ENCODE peak calls at places on chromosomes 4 and X, in nine cellular contexts. N, A, Q, X, S, G, D, T and P are unnamed samples.
A peak's percentile ranks its signal among the peaks of the same experiment; 100 is the strongest.

GRCh38 chr4:123350191-123350544 is 46.4 kb upstream of the SPRY1 start:
- DNase-seq in G (no peak), X (no peak), T (no peak), A (no peak), S (no peak), Q (no peak), N (peak; percentile 20), D (no peak), P (no peak)

GRCh38 chr4:85774000-85774399 is 299.1 kb downstream of the ARHGAP24 start:
- DNase-seq in T (no peak), G (no peak), D (no peak), X (no peak), S (no peak), Q (no peak), A (no peak), N (no peak), P (no peak)

GRCh38 chr4:127162741-127163140 is 470.0 kb upstream of the INTU start:
- DNase-seq in N (peak; percentile 61), S (no peak), T (no peak), A (no peak), Q (no peak), X (no peak), G (peak; percentile 21), D (no peak), P (no peak)

GRCh38 chrX:153778151-153778551 is 2.7 kb upstream of the SRPK3 start:
- DNase-seq in T (no peak), S (no peak), D (no peak), A (no peak), X (no peak), G (no peak), N (no peak), Q (peak; percentile 19), P (no peak)

GRCh38 chrX:134725103-134725690 is 66.9 kb upstream of the PLAC1 start:
- DNase-seq in Q (no peak), G (no peak), X (no peak), S (no peak), D (no peak), A (no peak), N (no peak), T (no peak), P (no peak)

GRCh38 chr4:22473268-22473667 is 42.6 kb downstream of the ADGRA3 start:
- DNase-seq in N (peak; percentile 93), S (no peak), D (no peak), X (no peak), Q (no peak), G (peak; percentile 66), T (no peak), A (no peak), P (no peak)

GRCh38 chr4:48090621-48091020 is 43.4 kb downstream of the TXK start:
- DNase-seq in X (no peak), N (no peak), S (no peak), G (no peak), T (no peak), Q (no peak), A (no peak), D (no peak), P (no peak)

GRCh38 chr4:65510976-65511375 is 159.3 kb downstream of the EPHA5 start:
- DNase-seq in A (no peak), N (peak; percentile 90), D (no peak), Q (no peak), S (no peak), G (peak; percentile 76), X (no peak), T (no peak), P (no peak)

GRCh38 chr4:53478671-53479456 is 101.4 kb downstream of the FIP1L1 start:
- DNase-seq in N (peak; percentile 94), D (no peak), S (no peak), Q (no peak), G (peak; percentile 85), T (no peak), X (no peak), A (no peak), P (no peak)

GRCh38 chr4:139815646-139816601 is 150.3 kb downstream of the MGST2 start:
- DNase-seq in Q (peak; percentile 60), X (no peak), G (peak; percentile 77), T (no peak), A (peak; percentile 30), D (peak; percentile 85), S (peak; percentile 56), N (peak; percentile 89), P (no peak)

GRCh38 chr4:46390353-46391058 is 578 bp upstream of the GABRA2 start:
- DNase-seq in X (no peak), D (no peak), N (no peak), Q (no peak), T (no peak), A (no peak), S (no peak), G (no peak), P (no peak)

GRCh38 chr4:175639346-175639745 is 172.7 kb downstream of the GPM6A start:
- DNase-seq in A (no peak), Q (no peak), N (peak; percentile 5), X (no peak), S (no peak), G (no peak), T (no peak), D (no peak), P (no peak)

GRCh38 chrX:139120760-139121159 is 409.2 kb upstream of the FGF13 start:
- DNase-seq in S (no peak), X (no peak), N (peak; percentile 88), Q (no peak), G (no peak), T (no peak), A (no peak), D (no peak), P (no peak)

GRCh38 chr4:61200195-61200990 is at the start of gene ADGRL3:
- DNase-seq in D (peak; percentile 52), G (no peak), S (no peak), Q (peak; percentile 58), N (peak; percentile 60), T (no peak), A (no peak), X (no peak), P (no peak)

GRCh38 chr4:174402470-174403176 is 118.9 kb downstream of the CEP44 start:
- DNase-seq in S (no peak), X (no peak), G (no peak), N (no peak), Q (no peak), T (no peak), A (no peak), D (no peak), P (no peak)

GRCh38 chrX:23662853-23663252 is 4.4 kb upstream of the PRDX4 start:
- DNase-seq in T (peak; percentile 31), X (no peak), Q (no peak), N (peak; percentile 67), A (no peak), G (no peak), S (no peak), D (no peak), P (no peak)

GRCh38 chrX:23667239-23668177 is at the start of gene PRDX4:
- DNase-seq in X (peak; percentile 65), N (peak; percentile 81), D (peak; percentile 96), T (peak; percentile 56), A (peak; percentile 28), G (peak; percentile 78), Q (peak; percentile 93), S (peak; percentile 90), P (peak; percentile 95)

GRCh38 chrX:23666282-23666681 is 1.0 kb upstream of the PRDX4 start:
- DNase-seq in X (no peak), D (no peak), G (no peak), Q (no peak), N (no peak), S (no peak), A (no peak), T (no peak), P (peak; percentile 67)

GRCh38 chrX:23673108-23673507 is 5.8 kb downstream of the PRDX4 start:
- DNase-seq in Q (no peak), D (no peak), A (no peak), G (no peak), N (no peak), X (no peak), S (no peak), T (no peak), P (no peak)

GRCh38 chrX:23668335-23668734 is 1.0 kb downstream of the PRDX4 start:
- DNase-seq in N (no peak), X (no peak), D (no peak), G (no peak), S (no peak), A (no peak), Q (no peak), T (peak; percentile 24), P (no peak)
- H3K27ac ChIP-seq in N (peak overlapping the region; percentile 74), X (peak overlapping the region; percentile 85), D (no peak overlapping the region), G (peak overlapping the region; percentile 36), S (peak overlapping the region; percentile 78), A (no peak overlapping the region), Q (no peak overlapping the region), T (peak overlapping the region; percentile 87), P (no peak overlapping the region)

DNA sequence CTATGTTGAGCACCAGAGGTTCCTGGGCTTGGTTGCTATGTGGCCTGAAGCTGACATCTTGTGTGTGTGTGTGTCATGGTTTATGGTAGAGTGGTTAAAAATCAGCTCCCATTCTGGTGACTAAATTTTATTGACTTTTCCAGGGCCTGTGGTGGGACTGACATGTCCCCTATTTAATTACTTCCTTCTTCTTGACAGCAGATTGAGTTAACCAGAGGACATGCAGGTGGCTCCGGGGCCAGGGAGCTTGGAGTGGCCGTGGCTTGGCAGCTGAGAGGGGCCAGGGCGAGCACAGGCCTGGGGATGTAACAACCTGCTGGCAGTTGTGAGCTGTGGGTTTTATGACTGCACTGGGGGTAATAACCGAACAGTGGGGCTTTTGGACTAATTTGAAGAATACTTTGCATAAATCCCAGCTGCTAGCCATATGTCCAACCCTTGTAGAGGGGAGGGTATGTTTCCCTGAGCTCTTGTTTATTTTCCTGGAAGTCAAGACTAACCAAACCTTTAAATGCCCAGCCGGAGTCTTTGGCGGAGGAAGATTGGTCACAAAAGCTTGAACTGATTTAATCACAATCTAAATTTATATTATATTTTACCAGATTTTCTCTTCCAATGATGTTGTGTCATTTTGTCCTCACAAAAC is 186.0 kb downstream of the MID1IP1 start:
- DNase-seq in T (no peak), D (no peak), N (peak; percentile 12), X (no peak), G (no peak), S (no peak), A (no peak), Q (no peak), P (no peak)
- H3K36me3 ChIP-seq in T (no peaks in the 10 kb centered on the region), D (no peaks in the 10 kb centered on the region), N (no peaks in the 10 kb centered on the region), X (no peaks in the 10 kb centered on the region), G (no peaks in the 10 kb centered on the region), S (no peaks in the 10 kb centered on the region), A (no peaks in the 10 kb centered on the region), Q (no peaks in the 10 kb centered on the region), P (no peaks in the 10 kb centered on the region)

DNA sequence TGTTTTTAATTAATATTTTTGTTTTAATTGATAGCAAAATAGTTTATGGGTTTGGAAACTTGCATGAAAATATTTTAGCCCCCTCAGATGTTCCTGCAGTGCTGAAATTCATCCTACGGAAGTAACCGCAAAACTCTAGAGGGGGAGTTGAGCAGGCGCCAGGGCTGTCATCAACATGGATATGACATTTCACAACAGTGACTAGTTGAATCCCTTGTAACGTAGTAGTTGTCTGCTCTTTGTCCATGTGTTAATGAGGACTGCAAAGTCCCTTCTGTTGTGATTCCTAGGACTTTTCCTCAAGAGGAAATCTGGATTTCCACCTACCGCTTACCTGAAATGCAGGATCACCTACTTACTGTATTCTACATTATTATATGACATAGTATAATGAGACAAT is 40.4 kb downstream of the MAP7D3 start:
- DNase-seq in X (no peak), S (peak; percentile 49), G (no peak), Q (peak; percentile 44), D (no peak), A (no peak), N (no peak), T (no peak), P (no peak)
- H3K27ac ChIP-seq in X (no peak overlapping the region), S (peak overlapping the region; percentile 95), G (no peak overlapping the region), Q (no peak overlapping the region), D (peak overlapping the region; percentile 94), A (no peak overlapping the region), N (no peak overlapping the region), T (no peak overlapping the region), P (no peak overlapping the region)

GRCh38 chr4:73596001-73596400 is 24.2 kb downstream of the RASSF6 start:
- DNase-seq in D (no peak), N (no peak), X (no peak), G (no peak), A (no peak), S (no peak), Q (no peak), T (no peak), P (no peak)
- H3K36me3 ChIP-seq in D (no peaks in the 10 kb centered on the region), N (no peaks in the 10 kb centered on the region), X (no peaks in the 10 kb centered on the region), G (no peaks in the 10 kb centered on the region), A (no peaks in the 10 kb centered on the region), S (no peaks in the 10 kb centered on the region), Q (no peaks in the 10 kb centered on the region), T (no peaks in the 10 kb centered on the region), P (no peaks in the 10 kb centered on the region)